ENCODE peak calls at places on chromosome 6, in five cellular contexts. Y, L, P, C and Q are unnamed samples.

GRCh38 chr6:105072799-105073199 is 107.0 kb downstream of the POPDC3 start:
- DNase-seq in Y (no peak), L (no peak), P (no peak), C (no peak), Q (no peak)

GRCh38 chr6:85417336-85417735 is 32.5 kb upstream of the NT5E start:
- DNase-seq in Y (no peak), L (no peak), P (no peak), C (no peak), Q (no peak)

GRCh38 chr6:100880149-100880900 is 804 bp downstream of the ASCC3 start:
- DNase-seq in Y (no peak), L (no peak), P (no peak), C (no peak), Q (no peak)

GRCh38 chr6:111258615-111259088 is 171.3 kb downstream of the SLC16A10 start:
- DNase-seq in Y (no peak), L (no peak), P (no peak), C (no peak), Q (no peak)

GRCh38 chr6:161181136-161181535 is 92.7 kb downstream of the AGPAT4 start:
- DNase-seq in Y (no peak), L (no peak), P (no peak), C (no peak), Q (no peak)

GRCh38 chr6:14719273-14719672 is 526.6 kb upstream of the JARID2 start:
- DNase-seq in Y (no peak), L (no peak), P (no peak), C (no peak), Q (no peak)

GRCh38 chr6:31908791-31909190 is 6.9 kb upstream of the ZBTB12 start:
- DNase-seq in Y (peak; percentile 81), L (no peak), P (no peak), C (no peak), Q (no peak)

GRCh38 chr6:125528614-125529013 is 220.8 kb upstream of the HEY2 start:
- DNase-seq in Y (no peak), L (no peak), P (no peak), C (no peak), Q (no peak)

GRCh38 chr6:139519571-139520031 is 145.2 kb upstream of the CITED2 start:
- DNase-seq in Y (no peak), L (no peak), P (no peak), C (no peak), Q (no peak)

GRCh38 chr6:49257549-49257948 is 205.5 kb downstream of the MMUT start:
- DNase-seq in Y (no peak), L (no peak), P (no peak), C (no peak), Q (no peak)

GRCh38 chr6:39044181-39044580 is 4.4 kb upstream of the GLP1R start:
- DNase-seq in Y (no peak), L (no peak), P (no peak), C (no peak), Q (no peak)

GRCh38 chr6:27263886-27264285 is 16.4 kb downstream of the PRSS16 start:
- DNase-seq in Y (no peak), L (no peak), P (no peak), C (no peak), Q (no peak)

GRCh38 chr6:142735182-142735581 is 209.8 kb downstream of the HIVEP2 start:
- DNase-seq in Y (no peak), L (no peak), P (no peak), C (no peak), Q (no peak)